ENCODE peak calls at places on chromosomes 2 and 18, in six cellular contexts. B is H1, S is HepG2, W is K562, I is GM12892, M is GM12878. E is an unnamed sample.

GRCh38 chr2:125656190-125656589 is 999.8 kb upstream of the GYPC start:
- DNase-seq in W (no peak), I (no peak), M (no peak), B (no peak), S (no peak), E (no peak)

GRCh38 chr2:241947004-241947350 is 77.4 kb downstream of the RTP5 start:
- DNase-seq in W (no peak), B (no peak), S (no peak), M (no peak), I (no peak), E (no peak)

GRCh38 chr2:177635696-177636095 is 243.1 kb downstream of the AGPS start:
- DNase-seq in I (no peak), M (no peak), B (no peak), W (no peak), S (no peak), E (no peak)

GRCh38 chr18:36108601-36109000 is 20.5 kb downstream of the SLC39A6 start:
- DNase-seq in W (no peak), B (no peak), I (no peak), M (no peak), S (no peak), E (no peak)

GRCh38 chr2:238425979-238426567 is 654 bp upstream of the ASB1 start:
- DNase-seq in M (no peak), S (peak), W (peak), B (no peak), I (no peak), E (no peak)

GRCh38 chr2:119049968-119050657 is 108.1 kb downstream of the MARCO start:
- DNase-seq in S (peak), M (no peak), W (peak), I (no peak), B (peak), E (no peak)

GRCh38 chr2:32064021-32064678 is 794 bp downstream of the SPAST start:
- DNase-seq in M (no peak), I (peak), B (no peak), W (peak), S (no peak), E (no peak)

GRCh38 chr2:32926708-32927084 is 20.1 kb upstream of the LTBP1 start:
- DNase-seq in S (no peak), B (peak), M (no peak), W (no peak), I (no peak), E (no peak)

GRCh38 chr2:100819365-100820345 is at the start of gene NPAS2:
- DNase-seq in W (peak), S (peak), B (peak), M (no peak), I (peak), E (no peak)

GRCh38 chr2:144942516-144943256 is 422.8 kb upstream of the ZEB2 start:
- DNase-seq in S (no peak), M (no peak), I (no peak), B (no peak), W (no peak), E (no peak)

GRCh38 chr2:33412920-33413319 is 63.5 kb upstream of the RASGRP3 start:
- DNase-seq in M (no peak), S (peak), I (no peak), B (no peak), W (no peak), E (no peak)

GRCh38 chr2:12074884-12075217 is 328.4 kb downstream of the LPIN1 start:
- DNase-seq in B (no peak), M (no peak), W (no peak), I (no peak), S (no peak), E (no peak)

GRCh38 chr2:216636570-216637450 is 3.6 kb downstream of the IGFBP2 start:
- DNase-seq in B (peak), S (peak), M (no peak), I (no peak), W (peak), E (no peak)

GRCh38 chr2:60633615-60634014 is 80.2 kb upstream of the BCL11A start:
- DNase-seq in M (no peak), W (no peak), I (no peak), B (no peak), S (no peak), E (no peak)

DNA sequence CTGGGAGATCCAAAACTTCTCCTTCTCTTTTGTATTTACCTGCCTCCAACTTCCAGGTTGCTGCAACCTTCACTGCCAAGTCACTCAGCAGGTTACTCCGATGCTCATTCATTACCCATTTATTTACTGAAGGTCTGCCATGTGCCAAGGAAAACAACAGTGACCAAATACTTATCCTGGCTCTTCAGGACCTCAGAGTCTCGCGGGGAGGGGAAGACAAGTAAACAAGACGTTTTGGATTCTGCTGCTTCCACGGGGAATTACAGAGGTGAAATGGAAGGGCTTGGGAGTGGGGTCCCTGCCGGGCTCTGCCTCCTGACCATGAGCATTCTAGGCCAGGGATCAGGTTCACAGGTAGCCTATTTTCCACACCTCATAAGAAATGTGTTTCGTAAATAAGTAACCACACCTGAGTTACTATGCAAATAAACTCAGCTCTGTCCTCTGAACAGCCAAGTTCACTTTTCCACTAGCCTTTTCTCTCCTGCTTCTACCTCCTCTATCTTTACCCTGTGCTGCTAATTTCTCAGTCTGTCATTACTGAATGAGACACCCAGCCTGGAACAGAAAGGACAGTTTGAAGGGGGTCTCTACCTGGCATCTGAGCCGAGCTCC is 68.1 kb downstream of the CLHC1 start:
- DNase-seq in I (no peak), B (no peak), M (no peak), S (no peak), W (no peak), E (no peak)
- TF ChIP-seq POLR2A in I (no peak), B (no peak), M (no peak), S (no peak), W (no peak), E (no peak)

GRCh38 chr18:79121746-79122474 is 52.7 kb downstream of the ATP9B start:
- DNase-seq in W (no peak), B (no peak), M (no peak), S (no peak), I (no peak), E (no peak)
- TF ChIP-seq TAF1 in W (no peak), B (no peak), M (no peak), S (no peak), I (no peak), E (no peak)

DNA sequence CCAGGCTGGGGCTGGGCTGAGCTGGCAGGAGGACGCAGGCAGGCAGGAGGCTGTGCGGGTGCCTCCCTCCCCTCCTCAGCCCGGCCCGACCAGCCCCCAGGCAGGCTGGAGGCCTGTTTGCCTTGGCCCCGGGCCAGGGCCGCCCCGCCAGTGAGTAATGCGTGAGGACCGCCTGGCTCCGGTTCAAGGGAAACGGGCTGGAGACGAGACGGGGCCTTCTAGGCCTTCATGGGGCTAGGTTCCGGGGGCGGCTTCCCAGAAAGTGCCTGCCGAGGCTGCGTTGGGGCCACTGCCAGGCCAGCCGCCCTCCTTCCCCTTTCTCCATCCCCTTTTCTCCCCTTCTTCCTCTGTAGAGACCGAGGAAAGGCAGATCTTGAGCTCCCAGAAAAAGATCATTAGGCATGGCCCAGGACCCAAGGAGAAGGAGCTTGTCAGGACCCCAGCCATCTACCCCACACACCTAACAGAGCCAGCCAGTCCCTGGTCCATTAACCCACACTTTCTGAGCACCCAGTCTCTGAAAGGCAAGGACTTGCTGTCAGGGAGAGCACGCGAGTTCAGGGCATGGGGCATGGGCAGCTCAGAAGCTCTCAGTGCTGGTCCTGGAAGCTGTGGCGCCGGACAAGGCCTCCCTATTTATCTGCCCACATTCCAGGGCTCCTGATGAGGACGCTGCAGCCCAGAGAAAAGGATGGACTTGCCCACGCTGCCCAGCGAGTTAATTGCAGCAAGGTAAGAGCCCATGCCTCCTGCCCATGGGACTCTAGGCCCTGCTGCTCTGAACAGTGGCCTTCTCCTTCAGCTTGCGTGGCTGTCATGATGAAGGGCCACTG is 48.5 kb downstream of the SMAD7 start:
- DNase-seq in B (no peak), M (no peak), I (no peak), W (peak), S (peak), E (no peak)
- TF ChIP-seq POLR2A in B (no peak), M (no peak), I (no peak), W (no peak), S (no peak), E (no peak)

DNA sequence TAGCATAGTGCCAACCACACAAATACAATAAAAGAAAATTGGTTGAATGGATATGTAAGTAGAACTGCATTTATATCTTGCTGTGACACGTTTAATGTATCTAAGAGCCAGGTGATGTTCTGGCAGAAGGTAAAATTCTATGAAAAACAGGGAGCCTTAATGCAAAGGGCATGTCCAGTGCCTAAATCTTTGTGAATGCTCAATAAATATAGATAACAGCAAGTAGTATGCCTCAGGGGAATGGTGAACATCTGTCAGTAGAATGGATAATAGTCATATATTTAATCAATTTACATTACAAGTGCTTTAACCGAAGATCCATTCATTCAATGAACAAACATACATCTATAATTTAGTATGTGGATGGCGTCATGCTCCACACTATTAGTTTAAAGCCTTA is 43.7 kb upstream of the NYAP2 start:
- DNase-seq in W (no peak), S (no peak), M (no peak), B (no peak), I (no peak), E (no peak)
- TF ChIP-seq TAF1 in W (no peak), S (no peak), M (no peak), B (no peak), I (no peak), E (no peak)

GRCh38 chr2:28544915-28545589 is 49.2 kb downstream of the PLB1 start:
- DNase-seq in I (no peak), M (no peak), B (no peak), W (no peak), S (peak), E (no peak)
- TF ChIP-seq POLR2A in I (no peak), M (no peak), B (no peak), W (no peak), S (no peak), E (no peak)

GRCh38 chr2:110999626-111000025 is 121.1 kb upstream of the BCL2L11 start:
- DNase-seq in B (no peak), I (no peak), M (no peak), W (no peak), S (no peak), E (no peak)
- TF ChIP-seq TAF1 in B (no peak), I (no peak), M (no peak), W (no peak), S (no peak), E (no peak)

GRCh38 chr2:14051401-14051800 is 581.1 kb upstream of the LRATD1 start:
- DNase-seq in M (no peak), I (no peak), W (no peak), B (no peak), S (no peak), E (no peak)

GRCh38 chr2:14047491-14047890 is 585.0 kb upstream of the LRATD1 start:
- DNase-seq in I (no peak), W (no peak), M (no peak), B (no peak), S (no peak), E (no peak)

DNA sequence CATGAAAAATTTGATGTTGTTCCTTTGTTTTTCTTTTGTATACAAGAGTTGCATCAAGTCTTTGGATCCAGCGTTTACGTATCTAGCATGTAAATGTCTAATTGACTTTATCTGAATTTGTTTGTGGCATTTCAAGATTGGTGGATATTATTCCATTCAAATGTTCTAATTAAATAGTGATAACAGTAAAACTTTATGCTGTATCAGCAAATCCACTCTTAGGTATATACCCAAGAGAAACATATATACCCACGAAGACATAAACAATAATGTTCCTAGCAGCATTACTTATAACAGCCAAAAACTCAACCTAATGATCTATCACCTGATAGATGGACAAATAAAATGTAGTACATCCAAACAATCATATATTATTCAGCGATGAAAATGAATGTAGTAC is 579.4 kb upstream of the LRATD1 start:
- DNase-seq in B (no peak), W (no peak), I (no peak), S (no peak), M (no peak), E (no peak)
- TF ChIP-seq POLR2A in B (no peak), W (no peak), I (no peak), S (no peak), M (no peak), E (no peak)

GRCh38 chr2:127532296-127532695 is 3.2 kb upstream of the MYO7B start:
- DNase-seq in S (no peak), I (no peak), W (no peak), M (no peak), B (no peak), E (no peak)
- TF ChIP-seq TAF1 in S (no peak), I (no peak), W (no peak), M (no peak), B (no peak), E (no peak)

GRCh38 chr2:86284401-86284841 is 53.0 kb downstream of the REEP1 start:
- DNase-seq in W (no peak), S (no peak), B (no peak), M (no peak), I (no peak), E (no peak)

GRCh38 chr2:86283461-86284030 is 53.9 kb downstream of the REEP1 start:
- DNase-seq in W (no peak), S (no peak), M (no peak), I (no peak), B (no peak), E (no peak)

GRCh38 chr2:86286518-86286917 is 50.9 kb downstream of the REEP1 start:
- DNase-seq in B (no peak), M (no peak), S (no peak), W (no peak), I (no peak), E (no peak)

GRCh38 chr2:86285981-86286380 is 51.4 kb downstream of the REEP1 start:
- DNase-seq in M (no peak), B (no peak), W (no peak), S (no peak), I (no peak), E (no peak)

DNA sequence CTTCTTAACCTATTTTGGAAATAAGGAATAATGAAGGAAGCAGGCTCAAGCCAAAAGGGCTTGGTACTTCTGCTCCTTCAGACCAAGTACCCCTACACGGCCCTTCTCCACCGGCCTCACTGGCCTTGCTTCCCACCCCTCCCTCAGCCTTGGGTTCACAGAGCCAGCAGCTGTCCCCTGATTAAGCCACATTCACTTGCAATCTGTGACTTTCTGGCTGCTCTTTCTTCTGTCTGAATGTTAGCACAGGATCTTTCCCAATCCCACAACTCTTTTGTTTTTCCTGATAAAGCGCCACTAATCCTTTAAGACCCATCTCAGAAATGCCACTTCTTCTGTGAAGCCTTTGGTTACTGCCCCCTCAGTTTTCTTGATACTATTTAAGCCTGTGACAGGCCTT is 52.4 kb downstream of the REEP1 start:
- DNase-seq in S (no peak), W (no peak), I (no peak), B (no peak), M (no peak), E (no peak)
- TF ChIP-seq POLR2A in S (no peak), W (no peak), I (no peak), B (no peak), M (no peak), E (no peak)

DNA sequence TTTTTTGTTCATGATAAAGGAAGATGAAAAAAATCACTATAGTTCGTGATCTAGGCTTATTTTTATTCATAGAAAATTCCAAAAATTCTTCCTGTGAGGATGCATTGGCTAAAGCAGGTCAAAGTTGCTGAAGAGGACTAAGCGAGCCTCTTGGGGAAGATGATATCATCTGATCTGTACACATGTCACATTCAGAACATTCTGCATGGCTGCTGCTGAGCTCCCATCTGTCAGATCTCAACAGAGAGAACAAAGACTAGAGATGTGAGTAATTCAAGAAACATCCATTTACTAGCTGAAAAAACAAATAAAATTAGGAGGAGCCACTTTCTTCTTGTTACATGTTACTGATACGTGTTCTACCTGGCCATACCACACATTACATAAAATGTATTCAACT is 518.6 kb upstream of the FSIP2 start:
- DNase-seq in I (no peak), M (no peak), B (no peak), W (no peak), S (peak), E (no peak)
- TF ChIP-seq TAF1 in I (no peak), M (no peak), B (no peak), W (no peak), S (no peak), E (no peak)

E was measured in GM12891.